ENCODE peak calls at places on chromosomes 13 and 19, in five cellular contexts. U, Y, G, W and A are unnamed samples. For H3K4me1, the result is how much of the 10 kb centered on the place peaks cover.

GRCh38 chr19:6100284-6100915 is 9.9 kb downstream of the RFX2 start:
- DNase-seq in U (no peak), W (no peak), G (no peak), Y (no peak), A (no peak)

GRCh38 chr13:59750860-59751259 is 412.9 kb downstream of the DIAPH3 start:
- DNase-seq in G (peak), W (no peak), Y (peak), U (no peak), A (no peak)

GRCh38 chr19:35228177-35228930 is at the start of gene FAM187B:
- DNase-seq in W (no peak), U (no peak), G (no peak), Y (no peak), A (no peak)

GRCh38 chr19:1850809-1851544 is 2.7 kb upstream of the REXO1 start:
- DNase-seq in W (no peak), G (peak), Y (no peak), U (no peak), A (no peak)

GRCh38 chr13:109160357-109160756 is 530.9 kb downstream of the MYO16 start:
- DNase-seq in G (no peak), U (no peak), W (no peak), Y (no peak), A (no peak)

GRCh38 chr19:44608391-44608821 is 5.0 kb upstream of the IGSF23 start:
- DNase-seq in U (no peak), Y (peak), G (no peak), W (no peak), A (no peak)

GRCh38 chr13:46202188-46202795 is 9.4 kb upstream of the LRRC63 start:
- DNase-seq in U (no peak), G (no peak), W (no peak), Y (no peak), A (no peak)

GRCh38 chr19:6088677-6089063 is 21.6 kb downstream of the RFX2 start:
- DNase-seq in Y (no peak), U (no peak), W (no peak), G (no peak), A (no peak)

GRCh38 chr13:109810761-109811510 is 24.6 kb upstream of the IRS2 start:
- DNase-seq in Y (no peak), G (no peak), U (no peak), W (no peak), A (no peak)

GRCh38 chr13:97342136-97342535 is 91.8 kb upstream of the RAP2A start:
- DNase-seq in W (peak), G (no peak), U (no peak), Y (no peak), A (no peak)

GRCh38 chr13:26186995-26187394 is 35.1 kb downstream of the RNF6 start:
- DNase-seq in Y (no peak), U (no peak), G (peak), W (no peak), A (no peak)

GRCh38 chr13:37791699-37792098 is 77.9 kb downstream of the TRPC4 start:
- DNase-seq in W (no peak), U (no peak), G (no peak), Y (no peak), A (no peak)

GRCh38 chr13:29847501-29847983 is 2.9 kb downstream of the UBL3 start:
- DNase-seq in Y (peak), W (peak), G (no peak), U (no peak), A (peak)

GRCh38 chr19:14505488-14506239 is 9.7 kb upstream of the GIPC1 start:
- DNase-seq in Y (peak), W (peak), U (peak), G (peak), A (peak)

GRCh38 chr13:36850790-36851438 is 31.9 kb downstream of the RFXAP start:
- DNase-seq in G (peak), W (no peak), Y (no peak), U (no peak), A (peak)

GRCh38 chr13:39946769-39947168 is 291.3 kb downstream of the COG6 start:
- DNase-seq in U (no peak), G (no peak), W (no peak), Y (no peak), A (no peak)

GRCh38 chr13:21297452-21297851 is 121.0 kb downstream of the MRPL57 start:
- DNase-seq in Y (no peak), G (no peak), U (no peak), W (no peak), A (peak)

GRCh38 chr13:54144809-54145208 is 1116.2 kb downstream of the OLFM4 start:
- DNase-seq in U (no peak), G (no peak), W (no peak), Y (no peak), A (no peak)

GRCh38 chr13:109755551-109755950 is 30.8 kb downstream of the IRS2 start:
- DNase-seq in G (no peak), U (peak), Y (no peak), W (no peak), A (no peak)

GRCh38 chr19:2575734-2576481 is 100.0 kb downstream of the GADD45B start:
- DNase-seq in Y (no peak), G (no peak), W (no peak), U (peak), A (peak)

GRCh38 chr13:85223883-85224656 is 575.1 kb downstream of the SLITRK6 start:
- DNase-seq in W (no peak), U (no peak), G (no peak), Y (peak), A (no peak)

GRCh38 chr19:35044317-35045117 is 3.0 kb downstream of the HPN start:
- DNase-seq in G (peak), W (peak), Y (peak), U (no peak), A (peak)

GRCh38 chr19:6767357-6768235 is at the start of gene SH2D3A:
- DNase-seq in G (peak), U (peak), W (peak), Y (peak), A (peak)

GRCh38 chr19:42422576-42423461 is 4.4 kb downstream of the LIPE start:
- DNase-seq in U (no peak), G (peak), W (no peak), Y (peak), A (peak)

DNA sequence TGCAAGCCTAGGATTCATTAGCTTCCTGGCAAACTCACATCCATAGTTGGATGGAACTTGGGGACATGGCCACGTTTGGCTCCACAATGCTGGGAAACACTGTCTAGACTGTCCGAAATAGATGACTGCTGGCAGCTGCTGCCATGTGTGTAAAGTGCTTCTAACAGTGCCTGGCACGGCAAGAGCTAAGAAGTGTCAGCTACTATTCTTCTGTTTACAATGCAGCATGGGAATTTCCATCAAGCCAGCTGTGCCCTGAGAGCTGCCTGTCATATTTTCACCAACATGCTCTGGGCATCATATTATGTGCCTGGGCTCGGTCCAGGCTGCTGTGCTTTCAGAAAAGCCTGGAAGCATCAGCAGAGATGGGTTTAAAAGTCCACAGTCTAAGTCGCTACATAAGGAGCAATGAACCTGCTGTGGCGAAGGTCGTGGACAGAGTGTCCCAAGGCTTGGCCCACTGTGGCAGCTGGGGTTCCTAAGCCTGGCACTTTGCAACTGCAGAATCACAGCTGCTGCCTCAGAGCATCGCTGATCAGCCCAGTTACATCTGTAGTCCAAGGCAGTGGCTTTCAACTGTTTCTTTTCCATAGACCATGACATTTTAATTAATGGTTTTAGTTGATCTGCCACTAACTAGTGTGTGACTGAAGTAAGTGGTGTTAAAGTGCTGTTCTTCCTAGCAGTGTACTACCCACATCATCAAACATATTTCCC is 95.6 kb upstream of the C1QTNF9B start:
- DNase-seq in Y (no peak), W (no peak), U (no peak), G (no peak), A (no peak)
- H3K4me1 ChIP-seq in Y (under half), W (under half), U (under half), G (under half), A (under half)

DNA sequence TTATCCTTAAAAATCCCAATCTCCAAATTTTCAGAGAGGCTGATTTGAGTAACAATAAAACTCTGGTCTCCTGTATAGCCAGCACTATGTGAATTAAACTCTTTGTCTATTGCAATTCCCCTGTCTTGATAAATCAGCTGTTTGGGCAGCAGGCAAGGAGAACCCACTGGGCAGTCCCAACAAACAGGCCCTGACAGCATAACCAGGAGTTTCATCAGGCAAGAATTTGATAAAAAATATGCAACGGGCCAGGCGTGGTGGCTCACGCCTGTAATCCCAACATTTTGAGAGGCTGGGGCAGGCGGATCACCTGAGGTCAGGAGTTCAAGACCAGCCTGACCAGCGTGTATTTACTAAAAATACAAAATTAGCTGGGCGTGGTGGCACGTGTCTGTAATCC is 42.1 kb downstream of the STK24 start:
- DNase-seq in U (no peak), Y (peak), G (no peak), W (no peak), A (no peak)
- H3K4me1 ChIP-seq in U (under half), Y (under half), G (under half), W (under half), A (under half)

GRCh38 chr19:39817888-39818561 is 15.9 kb downstream of the DYRK1B start:
- DNase-seq in G (no peak), U (no peak), Y (no peak), W (no peak), A (no peak)
- H3K4me1 ChIP-seq in G (under half), U (under half), Y (under half), W (under half), A (under half)

GRCh38 chr13:113479179-113479578 is 11.3 kb downstream of the DCUN1D2 start:
- DNase-seq in G (no peak), W (no peak), Y (no peak), U (no peak), A (no peak)
- H3K4me1 ChIP-seq in G (under half), W (under half), Y (under half), U (under half), A (under half)

DNA sequence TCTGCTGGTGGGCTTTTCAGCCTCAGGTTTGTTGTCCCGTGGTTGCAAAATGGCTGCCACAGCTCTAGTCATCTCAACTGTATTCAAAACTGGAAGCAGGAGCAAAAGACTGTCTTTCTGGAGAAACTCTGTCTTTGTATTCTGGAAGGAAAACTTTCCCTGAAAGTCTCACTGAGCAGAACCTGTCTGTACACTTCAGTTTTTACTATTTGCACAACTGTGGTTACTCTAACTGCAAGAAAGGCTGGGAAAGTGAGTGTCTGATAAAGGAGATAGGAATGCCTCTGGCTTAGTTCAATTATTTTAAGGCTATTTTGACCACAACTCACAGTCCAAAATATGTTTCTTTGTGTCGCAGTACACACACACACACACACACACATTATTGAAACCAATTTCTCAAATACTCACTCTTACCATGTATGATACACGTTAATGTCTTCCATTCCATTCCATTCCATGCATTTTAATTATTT is 49.7 kb upstream of the EHD2 start:
- DNase-seq in U (no peak), Y (peak), W (peak), G (no peak), A (peak)
- H3K4me1 ChIP-seq in U (under half), Y (under half), W (half or more), G (under half), A (half or more)

DNA sequence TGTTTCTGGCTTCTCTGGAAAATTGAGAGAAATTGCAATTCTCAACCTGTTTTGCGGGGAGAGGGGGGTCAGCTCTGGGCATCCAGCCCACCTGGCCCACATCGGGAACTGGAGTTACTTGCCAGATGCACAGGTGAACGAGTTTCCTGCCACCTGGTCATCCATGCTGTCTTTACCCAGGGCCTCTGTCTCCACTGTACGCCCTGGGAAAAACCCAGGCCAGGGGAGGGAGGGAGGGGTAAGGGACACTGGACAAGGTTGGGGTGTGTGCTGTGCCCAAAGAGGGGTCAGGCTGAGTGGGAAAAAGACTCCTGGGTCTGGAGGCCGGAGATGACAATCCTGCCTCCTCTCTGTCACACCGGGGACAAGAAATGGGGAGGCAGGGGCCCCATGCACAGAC is 307.6 kb downstream of the ZNF536 start:
- DNase-seq in W (no peak), G (no peak), U (no peak), Y (no peak), A (no peak)
- H3K4me1 ChIP-seq in W (under half), G (under half), U (under half), Y (under half), A (under half)

DNA sequence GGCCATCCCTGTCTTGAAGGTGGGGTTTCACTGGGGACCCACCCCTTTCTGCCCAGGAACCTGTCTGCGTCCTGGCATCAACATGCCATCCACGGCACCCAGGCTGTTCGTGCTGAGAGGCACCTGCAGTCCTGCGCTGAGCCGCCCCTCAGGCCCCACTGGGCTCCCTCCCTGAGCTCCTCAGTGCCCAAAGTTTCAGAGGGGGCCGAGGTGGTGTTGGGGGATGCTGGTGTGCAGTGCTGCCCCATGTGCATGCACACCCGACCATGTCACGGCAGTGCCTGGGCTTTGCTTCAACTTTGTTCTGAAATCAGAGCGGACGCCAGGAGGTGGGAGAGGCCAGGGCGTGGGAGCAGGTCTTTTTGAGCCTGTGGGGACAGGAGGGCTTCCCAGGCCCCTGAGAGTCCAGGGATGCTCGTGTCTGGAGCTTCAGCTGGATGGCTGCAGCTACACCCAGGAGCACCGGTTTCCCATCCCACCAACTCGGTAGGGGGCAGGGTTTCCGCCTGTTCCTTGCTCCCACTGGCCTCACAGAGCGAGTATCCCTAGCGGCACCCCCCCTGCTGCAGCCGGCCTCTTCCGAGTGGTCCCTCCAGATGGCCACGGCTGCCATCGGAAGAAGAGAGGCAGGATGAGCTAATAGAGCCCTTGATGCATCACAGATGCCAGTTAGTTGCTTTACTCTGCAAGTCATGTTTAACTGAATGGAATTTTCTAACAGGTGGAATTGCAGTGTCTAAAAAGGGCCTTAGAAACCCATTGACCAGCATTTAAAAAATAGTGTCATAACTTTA is 44.0 kb downstream of the WDFY2 start:
- DNase-seq in U (no peak), Y (no peak), G (no peak), W (no peak), A (no peak)
- H3K4me1 ChIP-seq in U (under half), Y (under half), G (under half), W (under half), A (under half)

GRCh38 chr13:51539887-51540286 is 44.4 kb upstream of the WDFY2 start:
- DNase-seq in Y (no peak), W (no peak), G (no peak), U (no peak), A (no peak)
- H3K4me1 ChIP-seq in Y (under half), W (under half), G (under half), U (under half), A (under half)

DNA sequence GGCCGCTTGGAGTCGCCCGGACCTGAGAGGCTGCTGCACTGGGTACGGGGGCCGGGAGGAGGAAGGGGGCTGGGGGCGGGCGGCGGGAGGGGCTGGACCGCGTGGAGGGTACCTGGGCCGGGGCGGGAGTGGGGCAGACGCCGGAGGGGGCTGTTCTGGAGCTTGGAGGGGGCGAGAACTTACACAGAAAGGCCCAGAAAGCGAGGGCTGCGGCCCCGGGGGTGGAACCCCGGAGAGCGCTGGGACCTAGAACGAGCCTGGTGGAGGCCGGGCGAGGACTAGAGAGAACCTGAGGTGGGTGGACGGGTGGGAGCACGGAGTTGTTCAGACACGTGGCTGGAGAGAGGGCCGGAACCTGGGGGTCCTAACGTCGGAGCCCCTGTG is 276 bp downstream of the ZNF581 start:
- DNase-seq in U (no peak), G (no peak), W (no peak), Y (no peak), A (no peak)
- H3K4me1 ChIP-seq in U (under half), G (under half), W (under half), Y (under half), A (under half)

GRCh38 chr19:37990362-37990761 is 83.4 kb downstream of the SIPA1L3 start:
- DNase-seq in U (peak), Y (peak), W (peak), G (peak), A (peak)
- H3K4me1 ChIP-seq in U (under half), Y (under half), W (under half), G (under half), A (half or more)